ENCODE peak calls at places on chromosome 12, in four cellular contexts. S is thyroid gland, M is endothelial cell of umbilical vein, A is heart left ventricle. J is an unnamed sample.

GRCh38 chr12:90515199-90516175 is 439.5 kb downstream of the CCER1 start:
- DNase-seq in S (no peak), A (no peak), M (peak), J (no peak)

GRCh38 chr12:65891219-65891618 is 66.9 kb downstream of the HMGA2 start:
- DNase-seq in A (no peak), M (peak), S (no peak), J (no peak)

GRCh38 chr12:57586832-57587429 is 4.1 kb upstream of the PIP4K2C start:
- DNase-seq in M (no peak), S (no peak), A (no peak), J (no peak)

GRCh38 chr12:52477651-52478050 is 4.0 kb upstream of the KRT6C start:
- DNase-seq in A (no peak), M (no peak), S (no peak), J (no peak)

GRCh38 chr12:110245278-110245868 is 35.7 kb upstream of the ATP2A2 start:
- DNase-seq in M (peak), S (no peak), A (peak), J (no peak)

GRCh38 chr12:23006413-23006812 is 381.4 kb downstream of the ETNK1 start:
- DNase-seq in S (no peak), A (peak), M (no peak), J (no peak)

GRCh38 chr12:46383654-46384450 is 11.3 kb upstream of the SLC38A2 start:
- DNase-seq in S (peak), M (peak), A (peak), J (peak)

GRCh38 chr12:51910691-51911090 is 3.4 kb downstream of the ACVRL1 start:
- DNase-seq in M (peak), S (no peak), A (no peak), J (no peak)

GRCh38 chr12:117045998-117046374 is 53.2 kb downstream of the TESC start:
- DNase-seq in S (no peak), A (no peak), M (no peak), J (no peak)

GRCh38 chr12:88058719-88059077 is 29.5 kb upstream of the C12orf50 start:
- DNase-seq in M (no peak), S (no peak), A (no peak), J (no peak)

GRCh38 chr12:106583578-106584103 is 837 bp downstream of the RFX4 start:
- DNase-seq in S (no peak), A (no peak), M (no peak), J (no peak)

GRCh38 chr12:24853588-24853987 is 95.3 kb downstream of the BCAT1 start:
- DNase-seq in M (peak), A (no peak), S (no peak), J (no peak)

GRCh38 chr12:32134144-32134888 is 27.7 kb downstream of the BICD1 start:
- DNase-seq in M (peak), S (no peak), A (no peak), J (no peak)
- TF ChIP-seq POLR2A in M (no peak), S (no peak), A (no peak), J (no peak)

DNA sequence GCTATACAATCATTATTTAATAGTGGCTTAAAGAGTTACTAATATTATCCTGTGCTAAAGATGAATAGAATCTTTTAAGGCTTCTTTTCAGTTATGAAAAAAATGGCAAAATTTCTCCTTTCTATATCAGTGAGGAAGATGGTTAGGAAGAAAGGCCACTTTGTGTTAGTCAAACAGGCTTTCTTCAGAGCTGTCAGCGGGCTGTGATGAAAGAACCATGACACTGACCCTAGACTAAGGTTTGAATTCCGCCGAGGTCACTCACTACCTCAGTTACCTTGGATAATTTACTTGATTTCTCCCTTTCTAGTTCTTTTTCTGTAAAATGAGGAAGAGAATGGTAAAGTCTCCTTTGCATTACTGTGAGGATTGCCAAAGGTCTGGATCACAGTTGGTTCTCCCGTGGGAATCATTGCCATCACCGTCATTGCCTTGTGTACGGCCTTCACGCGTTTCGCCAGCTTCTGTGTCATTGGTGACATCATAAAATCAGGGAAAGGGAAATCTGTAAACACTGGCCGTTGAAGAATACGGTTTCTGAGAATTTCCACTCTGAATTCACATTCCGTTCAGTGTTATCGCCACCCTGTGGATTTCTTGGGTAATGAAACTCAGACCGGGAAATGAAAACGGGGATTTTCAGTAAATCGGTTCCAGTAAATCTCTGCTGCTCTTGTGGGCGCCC is 26.7 kb upstream of the YBX3 start:
- DNase-seq in A (peak), M (peak), S (peak), J (peak)
- H3K4me3 ChIP-seq in A (peak), M (no peak), S (no peak), J (peak)

GRCh38 chr12:54375258-54375579 is 9.3 kb downstream of the ZNF385A start:
- DNase-seq in S (no peak), A (no peak), M (no peak), J (no peak)
- H3K27ac ChIP-seq in S (peak), A (peak), M (no peak), J (no peak)

DNA sequence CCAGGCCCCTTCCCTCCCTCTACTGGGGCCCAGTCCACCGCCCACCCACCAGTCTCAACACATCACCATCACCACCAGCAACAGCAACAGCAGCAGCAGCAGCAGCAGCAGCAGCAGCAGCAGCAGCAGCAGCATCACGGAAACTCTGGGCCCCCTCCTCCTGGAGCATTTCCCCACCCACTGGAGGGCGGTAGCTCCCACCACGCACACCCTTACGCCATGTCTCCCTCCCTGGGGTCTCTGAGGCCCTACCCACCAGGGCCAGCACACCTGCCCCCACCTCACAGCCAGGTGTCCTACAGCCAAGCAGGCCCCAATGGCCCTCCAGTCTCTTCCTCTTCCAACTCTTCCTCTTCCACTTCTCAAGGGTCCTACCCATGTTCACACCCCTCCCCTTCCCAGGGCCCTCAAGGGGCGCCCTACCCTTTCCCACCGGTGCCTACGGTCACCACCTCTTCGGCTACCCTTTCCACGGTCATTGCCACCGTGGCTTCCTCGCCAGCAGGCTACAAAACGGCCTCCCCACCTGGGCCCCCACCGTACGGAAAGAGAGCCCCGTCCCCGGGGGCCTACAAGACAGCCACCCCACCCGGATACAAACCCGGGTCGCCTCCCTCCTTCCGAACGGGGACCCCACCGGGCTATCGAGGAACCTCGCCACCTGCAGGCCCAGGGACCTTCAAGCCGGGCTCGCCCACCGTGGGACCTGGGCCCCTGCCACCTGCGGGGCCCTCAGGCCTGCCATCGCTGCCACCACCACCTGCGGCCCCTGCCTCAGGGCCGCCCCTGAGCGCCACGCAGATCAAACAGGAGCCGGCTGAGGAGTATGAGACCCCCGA is 6.8 kb upstream of the RNU7-1 start:
- DNase-seq in S (no peak), M (no peak), A (no peak), J (no peak)
- TF ChIP-seq POLR2A in S (no peak), M (no peak), A (no peak), J (no peak)

DNA sequence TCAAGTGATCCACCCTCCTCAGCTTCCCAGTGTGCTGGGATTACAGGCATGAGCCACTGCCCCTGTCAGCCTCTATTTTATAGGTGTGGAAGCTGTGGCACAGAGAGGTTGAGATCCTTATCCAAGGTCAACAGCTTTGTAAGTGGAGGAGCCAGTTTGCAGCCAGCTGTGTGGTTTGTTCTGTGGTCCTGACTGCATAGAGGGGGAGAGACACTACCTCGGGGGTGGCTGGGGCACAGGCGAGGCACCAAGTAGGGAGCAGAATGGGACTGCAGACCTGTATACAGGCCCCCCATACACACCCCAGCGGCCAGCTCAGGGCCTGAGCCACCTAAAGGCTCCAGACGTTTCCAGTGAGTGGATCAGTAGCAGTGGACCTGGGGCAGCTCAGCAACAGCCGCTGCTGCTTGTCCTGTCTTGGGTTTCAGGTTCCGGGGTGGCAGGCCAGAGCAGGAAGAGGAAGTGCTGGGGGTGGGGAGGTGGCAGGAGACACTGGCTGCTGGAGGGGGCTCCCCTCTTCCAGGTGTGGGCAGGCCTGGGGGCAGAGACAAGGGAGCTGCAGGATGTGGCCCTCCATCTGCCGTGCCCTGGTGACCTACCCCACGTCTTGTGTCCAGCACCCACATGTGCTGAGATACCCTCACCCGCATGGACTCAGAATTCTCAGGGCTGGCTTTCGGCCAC is 11.0 kb downstream of the ORAI1 start:
- DNase-seq in A (no peak), S (no peak), M (no peak), J (no peak)
- H3K4me3 ChIP-seq in A (no peak), S (no peak), M (no peak), J (no peak)

GRCh38 chr12:124665516-124665915 is 98.1 kb upstream of the NCOR2 start:
- DNase-seq in A (no peak), S (no peak), M (no peak), J (no peak)
- H3K27ac ChIP-seq in A (no peak), S (no peak), M (no peak), J (no peak)

GRCh38 chr12:55720071-55720564 is at the start of gene RDH5:
- DNase-seq in M (no peak), S (no peak), A (peak), J (peak)
- TF ChIP-seq POLR2A in M (no peak), S (no peak), A (no peak), J (no peak)

GRCh38 chr12:55718020-55718419 is 2.2 kb upstream of the RDH5 start:
- DNase-seq in M (no peak), S (no peak), A (no peak), J (peak)

GRCh38 chr12:55720894-55721444 is 776 bp downstream of the RDH5 start:
- DNase-seq in S (no peak), M (peak), A (peak), J (peak)

GRCh38 chr12:55717397-55718007 is 1.7 kb downstream of the BLOC1S1 start:
- DNase-seq in M (peak), A (no peak), S (no peak), J (no peak)

GRCh38 chr12:55718650-55719275 is 1.4 kb upstream of the RDH5 start:
- DNase-seq in A (no peak), S (no peak), M (no peak), J (no peak)

GRCh38 chr12:55719371-55719770 is 822 bp upstream of the RDH5 start:
- DNase-seq in S (no peak), A (no peak), M (no peak), J (no peak)
- H3K4me3 ChIP-seq in S (no peak), A (no peak), M (no peak), J (no peak)

GRCh38 chr12:14307004-14307403 is 58.5 kb upstream of the ATF7IP start:
- DNase-seq in A (no peak), M (no peak), S (no peak), J (no peak)
- H3K27ac ChIP-seq in A (no peak), M (no peak), S (no peak), J (no peak)

GRCh38 chr12:96121271-96121711 is 72.9 kb upstream of the ELK3 start:
- DNase-seq in A (no peak), S (no peak), M (peak), J (no peak)
- TF ChIP-seq POLR2A in A (no peak), S (no peak), M (no peak), J (no peak)